ENCODE peak calls at places on chromosomes 11 and 22, in ten cellular contexts. One of them, this sample, is unnamed.

GRCh38 chr11:14835491-14836105 is 56.4 kb downstream of the CYP2R1 start:
- DNase-seq in right atrium auricular region: no peak
- DNase-seq in AG04450: no peak
- DNase-seq in IMR-90: peak; percentile 41
- DNase-seq in left ventricle myocardium inferior: no peak
- DNase-seq in body of pancreas: no peak
- DNase-seq in PC-9: no peak
- DNase-seq in colonic mucosa: no peak
- DNase-seq in CD8-positive, alpha-beta T cell: no peak
- DNase-seq in esophagus squamous epithelium: no peak
- DNase-seq in this sample: no peak

GRCh38 chr11:62713343-62713742 is 5.9 kb downstream of the GNG3 start:
- DNase-seq in AG04450: no peak
- DNase-seq in esophagus squamous epithelium: no peak
- DNase-seq in right atrium auricular region: no peak
- DNase-seq in CD8-positive, alpha-beta T cell: no peak
- DNase-seq in body of pancreas: peak; percentile 68
- DNase-seq in colonic mucosa: peak; percentile 63
- DNase-seq in left ventricle myocardium inferior: no peak
- DNase-seq in PC-9: peak; percentile 63
- DNase-seq in IMR-90: no peak
- DNase-seq in this sample: no peak

GRCh38 chr11:27241316-27242122 is 121.5 kb downstream of the CCDC34 start:
- DNase-seq in body of pancreas: no peak
- DNase-seq in PC-9: no peak
- DNase-seq in right atrium auricular region: no peak
- DNase-seq in CD8-positive, alpha-beta T cell: no peak
- DNase-seq in colonic mucosa: no peak
- DNase-seq in AG04450: no peak
- DNase-seq in IMR-90: peak; percentile 91
- DNase-seq in left ventricle myocardium inferior: no peak
- DNase-seq in esophagus squamous epithelium: no peak
- DNase-seq in this sample: no peak

GRCh38 chr11:117604349-117604995 is 192.5 kb downstream of the DSCAML1 start:
- DNase-seq in PC-9: no peak
- DNase-seq in left ventricle myocardium inferior: no peak
- DNase-seq in IMR-90: peak; percentile 32
- DNase-seq in esophagus squamous epithelium: no peak
- DNase-seq in body of pancreas: no peak
- DNase-seq in AG04450: no peak
- DNase-seq in CD8-positive, alpha-beta T cell: no peak
- DNase-seq in colonic mucosa: no peak
- DNase-seq in right atrium auricular region: no peak
- DNase-seq in this sample: no peak

GRCh38 chr11:117868815-117869642 is 7.4 kb downstream of the FXYD6 start:
- DNase-seq in esophagus squamous epithelium: no peak
- DNase-seq in colonic mucosa: no peak
- DNase-seq in IMR-90: no peak
- DNase-seq in left ventricle myocardium inferior: no peak
- DNase-seq in CD8-positive, alpha-beta T cell: no peak
- DNase-seq in PC-9: no peak
- DNase-seq in AG04450: no peak
- DNase-seq in right atrium auricular region: no peak
- DNase-seq in body of pancreas: no peak
- DNase-seq in this sample: no peak

GRCh38 chr22:26568207-26568706 is 21.7 kb downstream of the TPST2 start:
- DNase-seq in body of pancreas: no peak
- DNase-seq in left ventricle myocardium inferior: no peak
- DNase-seq in IMR-90: peak; percentile 12
- DNase-seq in PC-9: peak; percentile 67
- DNase-seq in right atrium auricular region: no peak
- DNase-seq in AG04450: no peak
- DNase-seq in esophagus squamous epithelium: no peak
- DNase-seq in CD8-positive, alpha-beta T cell: no peak
- DNase-seq in colonic mucosa: no peak
- DNase-seq in this sample: no peak

GRCh38 chr11:1534682-1535081 is 37.4 kb downstream of the DUSP8 start:
- DNase-seq in esophagus squamous epithelium: no peak
- DNase-seq in PC-9: no peak
- DNase-seq in IMR-90: peak; percentile 31
- DNase-seq in CD8-positive, alpha-beta T cell: no peak
- DNase-seq in colonic mucosa: no peak
- DNase-seq in right atrium auricular region: no peak
- DNase-seq in body of pancreas: no peak
- DNase-seq in AG04450: no peak
- DNase-seq in left ventricle myocardium inferior: no peak
- DNase-seq in this sample: no peak

GRCh38 chr11:70027451-70027850 is 50.7 kb upstream of the ANO1 start:
- DNase-seq in colonic mucosa: no peak
- DNase-seq in right atrium auricular region: no peak
- DNase-seq in esophagus squamous epithelium: no peak
- DNase-seq in IMR-90: no peak
- DNase-seq in body of pancreas: no peak
- DNase-seq in AG04450: no peak
- DNase-seq in CD8-positive, alpha-beta T cell: no peak
- DNase-seq in PC-9: no peak
- DNase-seq in left ventricle myocardium inferior: no peak
- DNase-seq in this sample: no peak

GRCh38 chr11:16737860-16738197 is 618 bp upstream of the C11orf58 start:
- DNase-seq in esophagus squamous epithelium: no peak
- DNase-seq in IMR-90: peak; percentile 4
- DNase-seq in body of pancreas: no peak
- DNase-seq in AG04450: no peak
- DNase-seq in left ventricle myocardium inferior: no peak
- DNase-seq in colonic mucosa: no peak
- DNase-seq in CD8-positive, alpha-beta T cell: no peak
- DNase-seq in PC-9: no peak
- DNase-seq in right atrium auricular region: no peak
- DNase-seq in this sample: no peak

GRCh38 chr11:57496109-57496820 is 19.2 kb downstream of the SLC43A1 start:
- DNase-seq in body of pancreas: peak; percentile 65
- DNase-seq in left ventricle myocardium inferior: no peak
- DNase-seq in CD8-positive, alpha-beta T cell: no peak
- DNase-seq in IMR-90: no peak
- DNase-seq in AG04450: no peak
- DNase-seq in right atrium auricular region: no peak
- DNase-seq in esophagus squamous epithelium: no peak
- DNase-seq in PC-9: no peak
- DNase-seq in colonic mucosa: no peak
- DNase-seq in this sample: no peak

GRCh38 chr11:64245797-64246623 is 733 bp downstream of the PPP1R14B start:
- DNase-seq in AG04450: peak; percentile 50
- DNase-seq in left ventricle myocardium inferior: peak; percentile 72
- DNase-seq in CD8-positive, alpha-beta T cell: peak; percentile 71
- DNase-seq in right atrium auricular region: peak; percentile 88
- DNase-seq in IMR-90: peak; percentile 91
- DNase-seq in PC-9: peak; percentile 96
- DNase-seq in body of pancreas: peak; percentile 80
- DNase-seq in esophagus squamous epithelium: no peak
- DNase-seq in colonic mucosa: peak; percentile 77
- DNase-seq in this sample: peak; percentile 74

DNA sequence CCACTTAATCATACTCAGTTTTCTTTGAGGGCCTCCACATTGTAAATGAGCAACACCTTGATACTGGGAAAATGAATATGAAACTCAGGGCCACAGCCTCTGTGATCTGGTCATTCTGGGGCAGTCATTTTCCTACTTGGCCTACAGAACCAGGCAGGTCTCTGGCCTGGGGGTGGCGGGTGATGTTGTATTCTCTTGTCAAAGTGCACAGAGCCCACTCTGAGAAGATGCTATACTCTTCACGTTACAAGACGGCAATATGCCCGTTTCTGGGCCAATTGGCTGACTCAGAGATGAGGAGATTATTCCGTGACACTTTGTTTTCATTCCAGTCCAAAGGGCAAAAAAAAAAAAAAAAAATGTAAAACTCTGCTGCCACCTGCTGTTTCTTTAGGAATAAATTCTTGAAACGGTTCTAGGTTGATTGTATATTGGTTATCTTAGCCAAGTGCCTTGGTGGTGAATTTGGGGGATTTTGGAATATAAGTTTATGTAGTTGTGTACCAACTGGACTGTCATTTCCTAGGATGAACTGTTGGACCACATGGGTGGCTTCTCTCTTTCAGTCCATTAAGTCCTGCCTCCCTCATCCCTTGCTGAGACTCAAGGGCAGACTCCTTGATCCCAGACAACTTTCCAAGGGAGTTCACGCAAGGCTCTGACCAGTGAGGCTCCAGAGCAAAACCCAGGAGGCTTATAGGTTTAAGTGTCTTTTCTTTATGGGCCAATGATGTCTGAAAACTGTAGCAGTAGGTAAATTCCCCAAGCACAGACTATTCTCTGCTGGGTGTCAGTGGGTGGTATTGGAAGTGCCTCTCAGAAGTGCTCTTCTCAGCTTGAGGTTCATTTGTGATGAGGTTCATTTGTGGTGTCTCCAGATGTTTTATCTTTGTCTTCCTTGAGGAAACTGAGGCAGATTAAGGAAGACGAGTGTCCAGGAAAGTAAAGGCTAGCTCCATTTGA is 18.2 kb downstream of the ADM start:
- DNase-seq in left ventricle myocardium inferior: peak; percentile 24
- DNase-seq in colonic mucosa: peak; percentile 79
- DNase-seq in right atrium auricular region: peak; percentile 79
- DNase-seq in CD8-positive, alpha-beta T cell: peak; percentile 26
- DNase-seq in PC-9: peak; percentile 42
- DNase-seq in body of pancreas: peak; percentile 66
- DNase-seq in AG04450: no peak
- DNase-seq in IMR-90: peak; percentile 93
- DNase-seq in esophagus squamous epithelium: no peak
- DNase-seq in this sample: no peak
- H3K27ac ChIP-seq in left ventricle myocardium inferior: peak overlapping the region; percentile 48
- H3K27ac ChIP-seq in colonic mucosa: peak overlapping the region; percentile 58
- H3K27ac ChIP-seq in right atrium auricular region: peak overlapping the region; percentile 61
- H3K27ac ChIP-seq in CD8-positive, alpha-beta T cell: no peak overlapping the region
- H3K27ac ChIP-seq in PC-9: peak overlapping the region; percentile 88
- H3K27ac ChIP-seq in body of pancreas: peak overlapping the region; percentile 47
- H3K27ac ChIP-seq in AG04450: peak overlapping the region; percentile 68
- H3K27ac ChIP-seq in IMR-90: peak overlapping the region; percentile 48
- H3K27ac ChIP-seq in esophagus squamous epithelium: peak overlapping the region; percentile 85
- H3K27ac ChIP-seq in this sample: no peak overlapping the region

GRCh38 chr22:22058649-22059475 is 76.3 kb upstream of the TOP3B start:
- DNase-seq in CD8-positive, alpha-beta T cell: no peak
- DNase-seq in body of pancreas: no peak
- DNase-seq in esophagus squamous epithelium: no peak
- DNase-seq in colonic mucosa: no peak
- DNase-seq in IMR-90: no peak
- DNase-seq in PC-9: no peak
- DNase-seq in right atrium auricular region: no peak
- DNase-seq in left ventricle myocardium inferior: no peak
- DNase-seq in AG04450: no peak
- DNase-seq in this sample: no peak

GRCh38 chr22:22059476-22060002 is 77.0 kb upstream of the TOP3B start:
- DNase-seq in AG04450: no peak
- DNase-seq in esophagus squamous epithelium: no peak
- DNase-seq in colonic mucosa: no peak
- DNase-seq in body of pancreas: no peak
- DNase-seq in IMR-90: no peak
- DNase-seq in CD8-positive, alpha-beta T cell: no peak
- DNase-seq in left ventricle myocardium inferior: no peak
- DNase-seq in right atrium auricular region: no peak
- DNase-seq in PC-9: no peak
- DNase-seq in this sample: no peak

GRCh38 chr22:22062306-22062793 is 79.8 kb upstream of the TOP3B start:
- DNase-seq in CD8-positive, alpha-beta T cell: no peak
- DNase-seq in PC-9: no peak
- DNase-seq in right atrium auricular region: no peak
- DNase-seq in esophagus squamous epithelium: no peak
- DNase-seq in AG04450: no peak
- DNase-seq in colonic mucosa: no peak
- DNase-seq in left ventricle myocardium inferior: no peak
- DNase-seq in body of pancreas: no peak
- DNase-seq in IMR-90: no peak
- DNase-seq in this sample: no peak

GRCh38 chr22:22060200-22061084 is 77.9 kb upstream of the TOP3B start:
- DNase-seq in IMR-90: peak; percentile 24
- DNase-seq in right atrium auricular region: no peak
- DNase-seq in body of pancreas: peak; percentile 41
- DNase-seq in left ventricle myocardium inferior: peak; percentile 36
- DNase-seq in PC-9: peak; percentile 29
- DNase-seq in esophagus squamous epithelium: no peak
- DNase-seq in colonic mucosa: peak; percentile 56
- DNase-seq in CD8-positive, alpha-beta T cell: peak; percentile 39
- DNase-seq in AG04450: no peak
- DNase-seq in this sample: peak; percentile 24

GRCh38 chr22:22061085-22062077 is 78.8 kb upstream of the TOP3B start:
- DNase-seq in PC-9: no peak
- DNase-seq in esophagus squamous epithelium: no peak
- DNase-seq in left ventricle myocardium inferior: peak; percentile 24
- DNase-seq in CD8-positive, alpha-beta T cell: no peak
- DNase-seq in body of pancreas: no peak
- DNase-seq in colonic mucosa: no peak
- DNase-seq in IMR-90: peak; percentile 43
- DNase-seq in right atrium auricular region: no peak
- DNase-seq in AG04450: no peak
- DNase-seq in this sample: no peak
- TF ChIP-seq CTCF in PC-9: no peak
- TF ChIP-seq CTCF in esophagus squamous epithelium: no peak
- TF ChIP-seq CTCF in left ventricle myocardium inferior: peak; percentile 40
- TF ChIP-seq CTCF in CD8-positive, alpha-beta T cell: no peak
- TF ChIP-seq CTCF in body of pancreas: peak; percentile 20
- TF ChIP-seq CTCF in colonic mucosa: no peak
- TF ChIP-seq CTCF in IMR-90: peak; percentile 38
- TF ChIP-seq CTCF in right atrium auricular region: no peak
- TF ChIP-seq CTCF in AG04450: peak; percentile 53
- TF ChIP-seq CTCF in this sample: no peak

DNA sequence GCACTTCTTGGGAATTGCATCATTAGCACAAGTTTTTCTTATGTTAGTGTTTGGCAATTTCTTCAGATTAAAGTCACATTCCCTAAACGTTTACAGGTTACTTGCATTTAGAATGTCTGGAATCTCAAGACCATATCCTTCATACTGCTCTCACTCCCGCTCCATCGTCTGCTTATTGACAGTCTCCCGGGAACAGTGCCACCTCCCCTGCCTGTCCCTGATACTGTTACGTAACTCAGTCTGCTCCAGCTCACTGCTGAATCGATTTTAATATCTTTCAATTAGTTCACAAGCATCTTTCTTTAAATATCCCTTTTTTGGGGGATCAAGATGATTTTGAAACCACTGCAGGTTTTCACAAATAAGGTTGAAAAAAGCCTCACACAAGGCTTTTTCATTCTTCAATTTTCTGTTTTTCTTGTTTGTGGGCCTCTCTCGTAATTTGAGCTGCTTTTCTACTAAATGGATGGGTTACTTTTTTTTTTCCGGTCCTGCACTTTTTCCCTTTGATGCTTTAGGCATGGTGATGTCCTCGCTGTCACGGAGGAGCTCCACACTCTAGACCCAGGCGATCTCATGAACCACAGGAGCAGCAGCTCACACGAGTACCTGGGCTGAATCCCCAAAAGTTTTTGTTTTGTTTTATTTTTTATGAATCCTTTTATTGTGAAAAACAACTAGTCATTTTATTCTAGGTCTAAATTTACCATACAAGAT is 48.0 kb downstream of the GLYATL2 start:
- DNase-seq in IMR-90: no peak
- DNase-seq in CD8-positive, alpha-beta T cell: no peak
- DNase-seq in PC-9: no peak
- DNase-seq in colonic mucosa: no peak
- DNase-seq in esophagus squamous epithelium: no peak
- DNase-seq in right atrium auricular region: no peak
- DNase-seq in AG04450: no peak
- DNase-seq in body of pancreas: peak; percentile 17
- DNase-seq in left ventricle myocardium inferior: no peak
- DNase-seq in this sample: no peak
- H3K9me3 ChIP-seq in IMR-90: no peaks in the 10 kb centered on the region
- H3K9me3 ChIP-seq in CD8-positive, alpha-beta T cell: no peaks in the 10 kb centered on the region
- H3K9me3 ChIP-seq in PC-9: peaks cover 9% of the 10 kb centered on the region
- H3K9me3 ChIP-seq in colonic mucosa: no peaks in the 10 kb centered on the region
- H3K9me3 ChIP-seq in esophagus squamous epithelium: no peaks in the 10 kb centered on the region
- H3K9me3 ChIP-seq in right atrium auricular region: no peaks in the 10 kb centered on the region
- H3K9me3 ChIP-seq in AG04450: no peaks in the 10 kb centered on the region
- H3K9me3 ChIP-seq in body of pancreas: no peaks in the 10 kb centered on the region
- H3K9me3 ChIP-seq in left ventricle myocardium inferior: peaks cover 11% of the 10 kb centered on the region
- H3K9me3 ChIP-seq in this sample: no peaks in the 10 kb centered on the region

GRCh38 chr22:19955241-19956128 is 13.9 kb upstream of the TXNRD2 start:
- DNase-seq in body of pancreas: no peak
- DNase-seq in left ventricle myocardium inferior: no peak
- DNase-seq in CD8-positive, alpha-beta T cell: no peak
- DNase-seq in PC-9: no peak
- DNase-seq in AG04450: no peak
- DNase-seq in esophagus squamous epithelium: no peak
- DNase-seq in colonic mucosa: no peak
- DNase-seq in IMR-90: no peak
- DNase-seq in right atrium auricular region: no peak
- DNase-seq in this sample: no peak
- H3K27ac ChIP-seq in body of pancreas: peak overlapping the region; percentile 12
- H3K27ac ChIP-seq in left ventricle myocardium inferior: peak overlapping the region; percentile 83
- H3K27ac ChIP-seq in CD8-positive, alpha-beta T cell: no peak overlapping the region
- H3K27ac ChIP-seq in PC-9: no peak overlapping the region
- H3K27ac ChIP-seq in AG04450: no peak overlapping the region
- H3K27ac ChIP-seq in esophagus squamous epithelium: peak overlapping the region; percentile 16
- H3K27ac ChIP-seq in colonic mucosa: no peak overlapping the region
- H3K27ac ChIP-seq in IMR-90: no peak overlapping the region
- H3K27ac ChIP-seq in right atrium auricular region: no peak overlapping the region
- H3K27ac ChIP-seq in this sample: no peak overlapping the region